ENCODE peak calls at places on chromosomes 2 and 18, in seven cellular contexts. E is cardiac fibroblast, K is body of pancreas, B is AG09309, A is neural progenitor cell, S is A549, Z is esophagus squamous epithelium. G is an unnamed sample.
A peak's percentile ranks its signal among the peaks of the same experiment; 100 is the strongest.

GRCh38 chr18:61528961-61529360 is 195.7 kb downstream of the CDH20 start:
- DNase-seq in B (no peak), Z (no peak), K (no peak), A (no peak), S (no peak), E (no peak), G (no peak)

GRCh38 chr2:47221039-47221438 is 65.9 kb upstream of the STPG4 start:
- DNase-seq in K (no peak), E (peak; percentile 93), S (no peak), Z (no peak), B (no peak), A (no peak), G (no peak)

GRCh38 chr2:157839162-157839801 is 36.8 kb downstream of the ACVR1 start:
- DNase-seq in K (no peak), B (no peak), A (peak; percentile 95), S (no peak), E (peak; percentile 52), Z (no peak), G (no peak)

GRCh38 chr18:1914489-1914888 is 656.8 kb downstream of the METTL4 start:
- DNase-seq in S (peak; percentile 0), K (no peak), E (peak; percentile 16), A (no peak), Z (no peak), B (no peak), G (no peak)

GRCh38 chr18:11149441-11150270 is at the start of gene PIEZO2:
- DNase-seq in A (peak; percentile 92), Z (no peak), S (peak; percentile 47), E (peak; percentile 28), K (peak; percentile 55), B (no peak), G (no peak)

GRCh38 chr2:169091761-169092523 is 22.6 kb downstream of the DHRS9 start:
- DNase-seq in A (no peak), K (peak; percentile 61), Z (no peak), B (no peak), E (peak; percentile 84), S (no peak), G (no peak)

GRCh38 chr2:23453936-23454460 is 69.0 kb downstream of the KLHL29 start:
- DNase-seq in Z (no peak), K (no peak), B (no peak), S (no peak), E (no peak), A (peak; percentile 57), G (no peak)

GRCh38 chr2:98869272-98869641 is 66.8 kb downstream of the CRACDL start:
- DNase-seq in E (no peak), B (no peak), Z (no peak), A (no peak), S (no peak), K (peak; percentile 89), G (no peak)

GRCh38 chr2:240507060-240507777 is 50.6 kb downstream of the ANKMY1 start:
- DNase-seq in B (no peak), K (no peak), Z (no peak), S (no peak), E (no peak), A (no peak), G (no peak)

GRCh38 chr2:51710222-51710621 is 678.3 kb upstream of the NRXN1 start:
- DNase-seq in E (no peak), K (peak; percentile 34), Z (no peak), A (peak; percentile 59), S (no peak), B (no peak), G (no peak)

GRCh38 chr2:221570321-221571107 is 1.6 kb downstream of the EPHA4 start:
- DNase-seq in S (no peak), K (no peak), B (no peak), E (peak; percentile 6), A (peak; percentile 75), Z (no peak), G (no peak)

GRCh38 chr2:98480598-98480997 is 35.9 kb downstream of the INPP4A start:
- DNase-seq in K (no peak), A (no peak), Z (no peak), E (no peak), B (no peak), S (no peak), G (no peak)

DNA sequence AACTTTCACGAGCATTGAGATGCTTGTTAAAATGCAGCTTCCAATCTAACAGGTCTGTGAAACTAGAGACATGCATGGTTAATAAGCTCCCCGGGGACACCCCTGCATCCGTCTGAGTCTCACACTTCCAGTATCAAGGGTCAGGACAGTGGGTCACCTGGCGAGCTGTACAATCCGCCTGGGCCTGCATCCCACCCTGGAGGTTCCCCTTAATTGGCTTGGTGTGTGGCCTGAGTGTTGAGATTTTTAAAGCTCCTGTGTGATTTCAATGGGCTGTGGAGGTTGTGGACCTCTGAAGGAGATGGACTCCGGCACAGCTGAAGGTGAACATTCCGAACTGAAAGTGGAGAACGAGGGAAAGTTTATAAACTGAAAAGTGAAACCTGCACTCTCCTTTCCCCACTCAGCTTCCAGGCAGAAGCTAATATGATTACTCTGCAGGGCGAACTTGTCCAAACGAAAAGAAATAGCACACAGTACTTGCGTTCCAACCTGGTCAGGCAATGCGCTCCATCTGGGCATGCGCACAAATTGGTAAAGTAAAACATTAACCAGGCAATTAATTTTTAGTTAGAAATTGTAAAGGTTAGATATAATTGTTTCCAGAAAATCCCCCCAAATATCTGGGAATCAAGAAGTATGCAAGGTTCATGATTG is 191.7 kb upstream of the ALKAL2 start:
- DNase-seq in E (no peak), S (no peak), A (no peak), B (no peak), K (peak; percentile 57), Z (no peak), G (no peak)
- H3K4me3 ChIP-seq in E (no peak overlapping the region), S (peak overlapping the region; percentile 33), A (no peak overlapping the region), B (no peak overlapping the region), K (no peak overlapping the region), Z (no peak overlapping the region), G (no peak overlapping the region)

GRCh38 chr2:127909019-127909418 is 23.3 kb upstream of the AMMECR1L start:
- DNase-seq in B (no peak), S (no peak), Z (no peak), E (no peak), K (peak; percentile 36), A (no peak), G (no peak)

GRCh38 chr2:127901339-127902072 is 15.8 kb upstream of the AMMECR1L start:
- DNase-seq in S (no peak), K (peak; percentile 96), Z (no peak), A (no peak), B (no peak), E (no peak), G (no peak)

GRCh38 chr2:127910415-127910814 is 24.7 kb upstream of the AMMECR1L start:
- DNase-seq in A (no peak), K (no peak), E (no peak), Z (no peak), B (no peak), S (no peak), G (no peak)

GRCh38 chr2:127911737-127912136 is 26.0 kb upstream of the AMMECR1L start:
- DNase-seq in S (no peak), B (no peak), Z (no peak), E (no peak), K (no peak), A (no peak), G (no peak)

GRCh38 chr2:127906206-127906926 is 20.6 kb upstream of the AMMECR1L start:
- DNase-seq in K (no peak), Z (no peak), B (no peak), A (no peak), E (no peak), S (peak; percentile 21), G (no peak)
- TF ChIP-seq CTCF in K (no peak), Z (no peak), B (no peak), A (no peak), E (no peak), S (no peak), G (no peak)

DNA sequence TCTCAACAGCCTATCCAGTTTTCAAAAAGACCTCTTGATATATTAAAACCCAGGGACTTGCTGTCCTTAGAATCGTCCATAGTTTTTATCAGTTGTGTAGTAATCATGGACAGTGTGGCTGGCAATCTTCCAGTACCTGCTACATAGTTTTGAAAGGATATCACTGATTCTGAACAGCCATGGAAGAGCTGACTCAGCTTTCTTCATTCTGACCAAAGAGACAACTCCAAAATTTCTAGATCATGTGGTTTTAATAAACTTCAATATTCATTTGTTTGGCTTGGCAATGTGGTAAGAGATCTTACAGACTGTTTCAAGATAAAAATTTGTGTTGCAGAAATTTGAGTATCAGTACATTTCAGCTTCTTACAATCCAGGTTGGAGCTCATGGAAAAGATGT is 616.8 kb downstream of the TDRD15 start:
- DNase-seq in E (peak; percentile 6), K (no peak), B (no peak), S (no peak), A (no peak), Z (no peak), G (no peak)
- H3K4me3 ChIP-seq in E (no peak overlapping the region), K (no peak overlapping the region), B (no peak overlapping the region), S (no peak overlapping the region), A (no peak overlapping the region), Z (no peak overlapping the region), G (no peak overlapping the region)

GRCh38 chr2:203909192-203909945 is 27.2 kb upstream of the ICOS start:
- DNase-seq in S (peak; percentile 30), B (peak; percentile 23), K (peak; percentile 49), A (peak; percentile 53), Z (no peak), E (peak; percentile 87), G (peak; percentile 23)

GRCh38 chr2:203913947-203914346 is 22.6 kb upstream of the ICOS start:
- DNase-seq in E (no peak), Z (no peak), A (no peak), B (no peak), S (no peak), K (peak; percentile 65), G (no peak)

GRCh38 chr2:203908344-203909185 is 28.0 kb upstream of the ICOS start:
- DNase-seq in E (no peak), Z (no peak), A (no peak), S (no peak), B (no peak), K (peak; percentile 63), G (no peak)

GRCh38 chr2:203905661-203906060 is 30.9 kb upstream of the ICOS start:
- DNase-seq in K (no peak), A (no peak), S (no peak), B (no peak), Z (no peak), E (no peak), G (no peak)

GRCh38 chr2:203909946-203910476 is 26.6 kb upstream of the ICOS start:
- DNase-seq in B (no peak), E (no peak), Z (no peak), A (no peak), K (no peak), S (no peak), G (no peak)
- TF ChIP-seq CTCF in B (no peak), E (no peak), Z (no peak), A (no peak), K (no peak), S (no peak), G (no peak)

GRCh38 chr2:172957734-172958133 is 117.9 kb upstream of the MAP3K20 start:
- DNase-seq in A (no peak), Z (no peak), K (no peak), E (no peak), S (no peak), B (no peak), G (no peak)
- H3K4me3 ChIP-seq in A (no peak overlapping the region), Z (no peak overlapping the region), K (no peak overlapping the region), E (no peak overlapping the region), S (no peak overlapping the region), B (no peak overlapping the region), G (no peak overlapping the region)

GRCh38 chr18:69588301-69588700 is 187.6 kb downstream of the DOK6 start:
- DNase-seq in A (no peak), K (no peak), S (no peak), B (no peak), Z (no peak), E (no peak), G (no peak)
- TF ChIP-seq CTCF in A (peak; percentile 20), K (no peak), S (no peak), B (no peak), Z (no peak), E (no peak), G (no peak)

GRCh38 chr2:28751102-28751955 is at the start of gene PPP1CB:
- DNase-seq in Z (peak; percentile 95), A (peak; percentile 95), B (peak; percentile 84), E (peak; percentile 96), S (peak; percentile 88), K (peak; percentile 97), G (peak; percentile 82)
- H3K4me3 ChIP-seq in Z (peak within 1 kb of the TSS; percentile 96), A (peak within 1 kb of the TSS; percentile 99), B (peak within 1 kb of the TSS; percentile 58), E (peak within 1 kb of the TSS; percentile 94), S (peak within 1 kb of the TSS; percentile 91), K (peak within 1 kb of the TSS; percentile 99), G (peak within 1 kb of the TSS; percentile 99)

G was measured in BJ.